ENCODE peak calls at places on chromosome 10, in five cellular contexts. M is GM12878, D is fibroblast of lung, J is OCI-LY7, U is endothelial cell of umbilical vein. K is an unnamed sample.

GRCh38 chr10:94279835-94280709 is 82.7 kb downstream of the NOC3L start:
- DNase-seq in U (peak), J (peak), M (peak), D (peak), K (peak)

GRCh38 chr10:119098576-119098975 is 5.3 kb upstream of the DENND10 start:
- DNase-seq in M (no peak), J (no peak), D (no peak), U (no peak), K (no peak)

GRCh38 chr10:69451784-69452251 is 553 bp downstream of the TSPAN15 start:
- DNase-seq in D (no peak), U (no peak), J (no peak), M (no peak), K (no peak)

GRCh38 chr10:71837085-71837827 is 13.8 kb downstream of the PSAP start:
- DNase-seq in U (no peak), D (no peak), M (no peak), J (peak), K (peak)

GRCh38 chr10:82814635-82815034 is 939.6 kb downstream of the NRG3 start:
- DNase-seq in U (no peak), M (no peak), J (no peak), D (peak), K (no peak)

GRCh38 chr10:98376485-98376884 is 38.5 kb downstream of the PYROXD2 start:
- DNase-seq in D (peak), J (no peak), U (no peak), M (no peak), K (no peak)

GRCh38 chr10:100186253-100186780 is 488 bp upstream of the ERLIN1 start:
- DNase-seq in M (peak), J (no peak), D (peak), U (no peak), K (peak)

GRCh38 chr10:76285012-76285411 is 853.6 kb downstream of the LRMDA start:
- DNase-seq in D (peak), J (no peak), U (no peak), M (no peak), K (peak)

GRCh38 chr10:86707505-86707904 is 39.2 kb downstream of the LDB3 start:
- DNase-seq in D (no peak), J (no peak), M (no peak), U (no peak), K (no peak)

GRCh38 chr10:122019414-122019975 is 30.5 kb downstream of the TACC2 start:
- DNase-seq in J (no peak), U (no peak), D (no peak), M (no peak), K (no peak)

GRCh38 chr10:125134916-125135770 is 25.2 kb downstream of the CTBP2 start:
- DNase-seq in U (no peak), M (no peak), J (no peak), D (no peak), K (no peak)

GRCh38 chr10:11320809-11321520 is 290.5 kb downstream of the USP6NL start:
- DNase-seq in U (no peak), J (no peak), M (no peak), D (no peak), K (no peak)

GRCh38 chr10:43044444-43045245 is 32.2 kb upstream of the RET start:
- DNase-seq in U (no peak), J (no peak), D (no peak), M (no peak), K (no peak)

GRCh38 chr10:125016123-125016522 is 74.2 kb downstream of the ZRANB1 start:
- DNase-seq in U (no peak), D (no peak), M (no peak), J (no peak), K (no peak)

GRCh38 chr10:48605786-48606529 is 1.1 kb upstream of the ARHGAP22 start:
- DNase-seq in J (no peak), D (no peak), M (no peak), U (no peak), K (no peak)

GRCh38 chr10:114166053-114166452 is 8.0 kb downstream of the CCDC186 start:
- DNase-seq in J (no peak), U (no peak), D (no peak), M (no peak), K (no peak)

GRCh38 chr10:43816351-43817321 is 168.0 kb upstream of the ZNF32 start:
- DNase-seq in M (peak), U (no peak), J (peak), D (peak), K (no peak)

GRCh38 chr10:126060232-126060935 is 164.0 kb downstream of the FANK1 start:
- DNase-seq in J (no peak), D (no peak), M (no peak), U (peak), K (peak)

GRCh38 chr10:68463365-68464093 is 8.2 kb downstream of the DNA2 start:
- DNase-seq in M (no peak), D (no peak), J (no peak), U (no peak), K (no peak)

GRCh38 chr10:119859422-119860258 is 13.0 kb downstream of the MCMBP start:
- DNase-seq in M (no peak), D (peak), U (peak), J (peak), K (peak)

GRCh38 chr10:30013684-30014246 is 45.6 kb downstream of the JCAD start:
- DNase-seq in U (no peak), D (no peak), J (no peak), M (no peak), K (no peak)

GRCh38 chr10:43946445-43946844 is 297.8 kb upstream of the ZNF32 start:
- DNase-seq in M (no peak), U (no peak), J (no peak), D (no peak), K (no peak)

GRCh38 chr10:72615985-72616384 is 9.9 kb downstream of the MICU1 start:
- DNase-seq in M (no peak), J (no peak), U (no peak), D (no peak), K (no peak)

GRCh38 chr10:33332183-33333031 is 2.1 kb downstream of the NRP1 start:
- DNase-seq in J (no peak), U (peak), M (no peak), D (peak), K (no peak)

GRCh38 chr10:119284679-119285096 is 77.3 kb downstream of the GRK5 start:
- DNase-seq in J (no peak), D (no peak), U (no peak), M (no peak), K (no peak)

GRCh38 chr10:87764072-87764934 is 53.7 kb downstream of the ATAD1 start:
- DNase-seq in D (no peak), J (no peak), U (no peak), M (no peak), K (no peak)

GRCh38 chr10:117596666-117597065 is 54.1 kb downstream of the EMX2 start:
- DNase-seq in J (no peak), D (no peak), M (no peak), U (no peak), K (no peak)

GRCh38 chr10:76026176-76026771 is 594.9 kb downstream of the LRMDA start:
- DNase-seq in U (no peak), J (no peak), M (no peak), D (no peak), K (no peak)

GRCh38 chr10:128657508-128657907 is 531.3 kb upstream of the MKI67 start:
- DNase-seq in J (no peak), M (no peak), U (no peak), D (no peak), K (no peak)

GRCh38 chr10:17147884-17148494 is 18.4 kb upstream of the CUBN start:
- DNase-seq in U (no peak), D (peak), J (no peak), M (no peak), K (no peak)

GRCh38 chr10:34078017-34078416 is 737.1 kb downstream of the PARD3 start:
- DNase-seq in M (no peak), U (no peak), J (no peak), D (no peak), K (no peak)

GRCh38 chr10:88226891-88227290 is 356.2 kb downstream of the RNLS start:
- DNase-seq in U (no peak), M (no peak), J (no peak), D (peak), K (no peak)

GRCh38 chr10:80539421-80539999 is 1.8 kb downstream of the SH2D4B start:
- DNase-seq in U (no peak), M (no peak), D (no peak), J (peak), K (no peak)

GRCh38 chr10:112362833-112363232 is 11.1 kb upstream of the ACSL5 start:
- DNase-seq in U (peak), M (no peak), D (peak), J (no peak), K (no peak)

GRCh38 chr10:79149662-79150443 is 81.1 kb downstream of the ZMIZ1 start:
- DNase-seq in M (no peak), J (peak), U (no peak), D (peak), K (peak)

GRCh38 chr10:129415261-129416135 is 51.5 kb upstream of the MGMT start:
- DNase-seq in U (no peak), D (no peak), M (no peak), J (no peak), K (no peak)

GRCh38 chr10:124650820-124651401 is 93.3 kb downstream of the FAM53B start:
- DNase-seq in J (no peak), U (no peak), M (peak), D (no peak), K (no peak)

GRCh38 chr10:116490028-116490662 is 55.6 kb upstream of the PNLIP start:
- DNase-seq in J (peak), D (peak), U (peak), M (no peak), K (peak)

GRCh38 chr10:86757110-86757790 is 831 bp downstream of the BMPR1A start:
- DNase-seq in M (no peak), J (no peak), D (peak), U (no peak), K (peak)

DNA sequence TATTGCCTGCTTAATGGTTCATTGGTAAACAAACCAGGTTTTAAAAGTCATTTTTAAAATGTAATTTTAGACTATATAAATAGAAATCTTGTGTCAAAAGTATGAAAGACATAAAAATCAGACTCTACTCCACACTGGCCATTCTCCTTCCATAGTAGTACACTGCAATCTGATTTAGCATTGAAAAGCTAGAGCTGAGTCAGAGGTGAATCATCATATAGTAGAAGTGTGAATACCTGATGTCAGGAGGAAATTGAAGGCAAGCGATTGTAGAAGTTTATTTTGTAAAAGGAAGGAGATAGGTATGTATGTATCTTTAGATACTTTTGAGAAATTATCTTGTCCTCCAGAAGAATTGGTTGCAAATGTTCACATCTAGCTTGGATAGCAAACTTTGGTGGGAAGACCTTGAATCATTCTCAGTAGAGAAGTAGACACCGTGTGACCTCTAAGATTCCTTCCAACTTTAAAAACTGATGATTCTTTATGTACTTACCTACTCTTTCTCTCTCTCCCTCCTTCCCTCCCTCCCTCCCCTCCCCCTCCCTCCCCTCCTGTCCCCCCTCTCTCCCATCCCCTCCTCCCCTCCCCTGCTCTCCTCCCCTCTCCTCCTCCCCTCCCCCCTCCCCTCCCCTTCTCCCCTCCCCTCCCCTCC is 88.1 kb downstream of the BTAF1 start:
- DNase-seq in U (peak), M (no peak), J (no peak), D (peak), K (peak)
- H3K4me2 ChIP-seq in U (no peak), M (no peak), J (no peak), D (no peak), K (peak)

GRCh38 chr10:110706690-110707098 is 62.6 kb downstream of the RBM20 start:
- DNase-seq in U (no peak), M (no peak), D (peak), J (no peak), K (no peak)
- H3K4me2 ChIP-seq in U (no peak), M (no peak), D (peak), J (no peak), K (no peak)

GRCh38 chr10:31618541-31619291 is 299.7 kb downstream of the ZEB1 start:
- DNase-seq in D (peak), J (no peak), U (no peak), M (no peak), K (no peak)
- H3K4me2 ChIP-seq in D (peak), J (no peak), U (no peak), M (no peak), K (no peak)

DNA sequence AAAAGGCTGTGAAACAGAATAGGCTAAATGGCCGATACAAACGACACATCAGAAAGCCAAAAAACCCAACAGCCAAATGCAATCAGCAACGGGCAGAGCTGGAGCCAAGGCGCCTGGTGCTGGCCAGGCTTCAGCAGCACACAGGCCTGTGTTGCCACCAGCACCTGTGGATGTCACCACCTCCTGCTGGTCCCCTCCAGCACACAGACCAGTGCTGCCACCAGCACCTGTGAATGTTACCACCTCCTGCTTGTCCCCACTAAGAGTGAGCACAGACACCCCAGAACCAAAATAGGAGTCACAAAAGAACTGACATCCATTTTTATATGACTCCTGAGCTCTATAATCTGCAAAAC is 42.1 kb downstream of the SORBS1 start:
- DNase-seq in J (no peak), D (no peak), M (no peak), U (no peak), K (no peak)
- H3K4me2 ChIP-seq in J (no peak), D (no peak), M (no peak), U (no peak), K (no peak)

DNA sequence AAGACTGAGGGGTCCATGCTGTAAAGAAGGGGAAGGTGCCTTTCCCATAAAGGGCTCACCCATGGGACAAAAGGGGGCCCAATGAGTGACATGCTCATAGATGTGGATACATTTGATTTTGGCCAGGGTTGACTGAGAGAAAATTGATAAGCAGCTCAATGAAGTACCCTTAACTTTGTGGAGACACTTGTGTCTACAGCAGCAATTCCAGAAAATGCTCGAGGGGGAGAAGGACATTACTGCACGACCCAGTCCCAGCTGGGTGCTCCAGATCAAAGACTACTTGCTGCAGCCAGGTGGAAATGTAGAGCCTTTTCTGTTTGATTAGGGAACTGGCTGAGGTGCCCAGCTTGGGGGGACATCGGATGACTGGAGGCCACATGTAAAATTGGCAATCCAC is 22.2 kb upstream of the ADAMTS14 start:
- DNase-seq in D (no peak), M (no peak), J (no peak), U (no peak), K (no peak)
- H3K4me2 ChIP-seq in D (no peak), M (no peak), J (no peak), U (no peak), K (no peak)

GRCh38 chr10:74289956-74290355 is 138.9 kb downstream of the ADK start:
- DNase-seq in U (peak), J (no peak), M (no peak), D (peak), K (no peak)

GRCh38 chr10:74290703-74291102 is 139.7 kb downstream of the ADK start:
- DNase-seq in U (peak), J (no peak), D (peak), M (no peak), K (no peak)

GRCh38 chr10:74297389-74298080 is 146.5 kb downstream of the ADK start:
- DNase-seq in J (no peak), M (no peak), U (no peak), D (no peak), K (no peak)

GRCh38 chr10:74292871-74293427 is 141.9 kb downstream of the ADK start:
- DNase-seq in U (no peak), M (no peak), D (peak), J (no peak), K (no peak)

GRCh38 chr10:74293686-74294365 is 142.8 kb downstream of the ADK start:
- DNase-seq in U (peak), J (no peak), D (peak), M (no peak), K (peak)
- H3K4me2 ChIP-seq in U (no peak), J (no peak), D (peak), M (no peak), K (peak)